ENCODE peak calls at places on chromosomes 5 and 9, in five cellular contexts. P is GM23338, I is HCT116, B is endothelial cell of umbilical vein, O is K562. M is an unnamed sample.

GRCh38 chr5:130337179-130337888 is 433.1 kb downstream of the CHSY3 start:
- DNase-seq in P (peak), I (no peak), B (peak), O (no peak), M (no peak)

GRCh38 chr5:170306381-170306790 is 8.8 kb upstream of the LCP2 start:
- DNase-seq in P (no peak), I (no peak), B (no peak), O (peak), M (no peak)

GRCh38 chr5:37751227-37751626 is 88.6 kb downstream of the GDNF start:
- DNase-seq in P (no peak), I (no peak), B (no peak), O (no peak), M (no peak)

GRCh38 chr9:11457809-11458785 is 845.3 kb upstream of the PTPRD start:
- DNase-seq in P (peak), I (no peak), B (no peak), O (no peak), M (peak)

GRCh38 chr9:32969270-32969669 is 32.2 kb downstream of the APTX start:
- DNase-seq in P (peak), I (no peak), B (no peak), O (no peak), M (no peak)

GRCh38 chr5:74579215-74579614 is 61.3 kb downstream of the ENC1 start:
- DNase-seq in P (no peak), I (no peak), B (no peak), O (peak), M (no peak)

GRCh38 chr5:51378778-51379652 is 4.2 kb upstream of the ISL1 start:
- DNase-seq in P (peak), I (no peak), B (peak), O (no peak), M (no peak)

GRCh38 chr5:145978672-145979071 is 42.3 kb downstream of the SH3RF2 start:
- DNase-seq in P (no peak), I (no peak), B (no peak), O (no peak), M (no peak)

GRCh38 chr9:121881920-121882500 is 211.1 kb downstream of the TTLL11 start:
- DNase-seq in P (no peak), I (no peak), B (no peak), O (no peak), M (no peak)

GRCh38 chr9:94175669-94176068 is 83.4 kb upstream of the ZNF169 start:
- DNase-seq in P (no peak), I (no peak), B (peak), O (no peak), M (peak)

GRCh38 chr5:86837610-86838009 is 219.9 kb downstream of the COX7C start:
- DNase-seq in P (no peak), I (no peak), B (no peak), O (no peak), M (no peak)

GRCh38 chr9:113152699-113153098 is 1.9 kb downstream of the SLC31A2 start:
- DNase-seq in P (peak), I (no peak), B (no peak), O (peak), M (no peak)

GRCh38 chr9:111966851-111967250 is 70.2 kb downstream of the UGCG start:
- DNase-seq in P (no peak), I (no peak), B (no peak), O (no peak), M (no peak)

GRCh38 chr5:71011194-71011792 is 13.8 kb downstream of the NAIP start:
- DNase-seq in P (no peak), I (no peak), B (peak), O (no peak), M (no peak)

GRCh38 chr9:2663886-2664674 is 42.5 kb downstream of the VLDLR start:
- DNase-seq in P (no peak), I (no peak), B (no peak), O (no peak), M (no peak)

GRCh38 chr9:129310666-129311350 is 132.7 kb upstream of the IER5L start:
- DNase-seq in P (no peak), I (no peak), B (no peak), O (no peak), M (no peak)

GRCh38 chr5:94558028-94558427 is 60.4 kb downstream of the KIAA0825 start:
- DNase-seq in P (no peak), I (no peak), B (no peak), O (no peak), M (no peak)

GRCh38 chr5:151869843-151870242 is 54.8 kb downstream of the GLRA1 start:
- DNase-seq in P (no peak), I (no peak), B (no peak), O (no peak), M (no peak)

GRCh38 chr5:125485003-125485641 is 738.7 kb upstream of the ZNF608 start:
- DNase-seq in P (peak), I (peak), B (peak), O (no peak), M (peak)

GRCh38 chr5:87872986-87873385 is 395.7 kb downstream of the TMEM161B start:
- DNase-seq in P (peak), I (no peak), B (no peak), O (no peak), M (no peak)

GRCh38 chr9:27791311-27791710 is 218.0 kb upstream of the C9orf72 start:
- DNase-seq in P (no peak), I (no peak), B (no peak), O (no peak), M (no peak)

DNA sequence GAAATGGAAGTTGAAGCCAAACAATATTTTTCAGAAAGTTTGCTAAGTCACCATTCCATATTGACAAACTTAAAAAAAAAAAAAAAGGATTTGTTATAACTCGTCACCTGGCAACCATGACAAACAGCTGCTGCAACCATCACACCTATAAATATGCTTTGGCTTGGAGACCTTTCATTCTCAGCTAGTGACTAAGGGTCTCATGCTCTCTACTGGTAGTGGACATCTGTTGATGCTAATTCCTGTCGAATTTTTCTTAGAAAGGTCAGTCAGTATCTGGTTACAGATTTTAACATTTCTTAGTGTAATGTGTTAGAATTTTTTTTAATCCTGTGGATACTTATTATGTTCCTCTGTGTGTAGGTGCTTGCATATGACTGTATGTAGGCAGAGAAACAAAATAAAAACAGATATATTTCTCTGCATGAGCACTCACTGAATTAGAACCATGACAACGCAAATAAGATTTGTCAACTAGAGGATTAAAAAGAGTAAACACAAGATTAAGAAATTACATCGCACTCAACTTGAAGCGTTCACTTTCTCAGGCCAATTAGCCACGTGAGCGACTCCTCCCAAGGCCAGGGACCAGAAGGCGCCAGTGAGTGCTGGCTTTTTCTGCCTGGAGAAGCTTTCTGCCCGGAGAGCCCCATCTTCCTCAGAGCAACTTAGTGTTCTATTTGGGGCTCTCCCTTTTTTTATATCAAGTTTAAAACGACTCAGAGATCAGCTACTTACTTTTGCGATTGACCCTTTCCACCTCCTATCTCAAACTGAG is 27.0 kb upstream of the ZNF622 start:
- DNase-seq in P (no peak), I (no peak), B (no peak), O (no peak), M (no peak)
- H3K4me3 ChIP-seq in P (no peak), I (no peak), B (no peak), O (no peak), M (no peak)

GRCh38 chr9:131495726-131496292 is 6.9 kb upstream of the POMT1 start:
- DNase-seq in P (no peak), I (no peak), B (no peak), O (no peak), M (no peak)
- TF ChIP-seq POLR2AphosphoS5 in P (no peak), I (no peak), B (no peak), O (no peak), M (no peak)

GRCh38 chr5:156021866-156022265 is 305.1 kb upstream of the SGCD start:
- DNase-seq in P (no peak), I (no peak), B (no peak), O (no peak), M (no peak)

GRCh38 chr5:156015137-156015536 is 311.8 kb upstream of the SGCD start:
- DNase-seq in P (peak), I (no peak), B (no peak), O (no peak), M (no peak)

GRCh38 chr5:156020650-156021049 is 306.3 kb upstream of the SGCD start:
- DNase-seq in P (no peak), I (no peak), B (no peak), O (no peak), M (no peak)

GRCh38 chr5:156019786-156020185 is 307.2 kb upstream of the SGCD start:
- DNase-seq in P (no peak), I (no peak), B (no peak), O (no peak), M (no peak)
- TF ChIP-seq EZH2 in P (no peak), I (no peak), B (no peak), O (no peak), M (no peak)

GRCh38 chr5:174623018-174623417 is 101.4 kb upstream of the MSX2 start:
- DNase-seq in P (no peak), I (no peak), B (no peak), O (no peak), M (no peak)
- H3K4me3 ChIP-seq in P (no peak), I (no peak), B (no peak), O (no peak), M (no peak)

DNA sequence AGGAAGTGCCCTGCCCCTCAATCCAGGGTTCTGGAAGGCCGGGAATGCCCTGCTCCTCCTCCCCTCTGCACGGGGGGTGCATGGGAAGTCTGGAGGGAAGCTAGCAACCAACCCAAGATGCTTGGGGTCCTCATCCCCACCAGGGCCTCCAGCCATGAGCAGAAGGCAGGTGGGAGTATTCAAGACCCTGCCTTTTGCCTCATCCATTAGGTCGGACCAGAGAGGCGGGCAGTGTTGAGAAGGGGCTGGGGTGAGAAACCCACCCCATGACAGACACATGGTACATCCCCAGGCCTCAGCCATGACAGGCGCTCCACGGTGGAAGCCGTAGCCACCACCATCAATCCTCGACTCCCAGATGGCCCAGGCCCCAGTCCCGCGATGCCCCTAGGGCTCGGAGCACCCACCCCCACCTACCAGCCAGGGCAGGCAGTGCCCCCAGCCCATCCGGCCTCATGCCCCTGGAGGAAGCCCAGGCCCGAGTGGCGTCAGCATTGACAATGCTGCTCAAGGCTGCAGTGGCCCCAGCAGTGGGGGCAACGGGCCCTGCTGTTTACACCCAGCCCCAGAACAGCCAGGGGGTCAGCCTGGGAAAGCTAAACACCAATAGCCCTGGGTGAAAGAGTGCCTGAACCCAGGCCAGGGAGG is 8.6 kb downstream of the NR5A1 start:
- DNase-seq in P (no peak), I (no peak), B (no peak), O (no peak), M (no peak)
- TF ChIP-seq POLR2AphosphoS5 in P (no peak), I (no peak), B (no peak), O (no peak), M (no peak)

GRCh38 chr9:1042466-1042865 is 7.7 kb upstream of the DMRT2 start:
- DNase-seq in P (peak), I (no peak), B (no peak), O (no peak), M (no peak)
- TF ChIP-seq EZH2 in P (no peak), I (no peak), B (peak), O (no peak), M (no peak)

DNA sequence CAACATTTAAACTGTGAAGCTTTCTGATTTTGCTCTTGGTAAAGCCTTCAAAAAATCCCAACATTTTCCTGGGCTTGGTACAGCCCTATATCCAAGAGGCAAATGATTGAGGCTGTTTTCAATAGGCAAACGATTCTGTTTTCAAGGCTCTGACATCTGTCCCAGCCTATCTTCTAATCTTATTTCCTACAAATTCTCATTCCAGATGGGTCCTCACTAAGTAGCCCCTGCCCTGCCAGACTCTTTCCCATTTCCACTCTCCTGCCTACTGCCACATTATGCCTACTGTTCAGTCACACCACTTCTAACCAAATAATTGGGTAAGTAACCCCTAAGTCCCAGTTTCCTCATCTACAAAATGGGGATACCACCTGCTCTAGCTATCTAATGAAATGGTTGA is 3.5 kb downstream of the GBA2 start:
- DNase-seq in P (no peak), I (no peak), B (no peak), O (no peak), M (no peak)
- H3K4me3 ChIP-seq in P (peak), I (no peak), B (peak), O (peak), M (no peak)

DNA sequence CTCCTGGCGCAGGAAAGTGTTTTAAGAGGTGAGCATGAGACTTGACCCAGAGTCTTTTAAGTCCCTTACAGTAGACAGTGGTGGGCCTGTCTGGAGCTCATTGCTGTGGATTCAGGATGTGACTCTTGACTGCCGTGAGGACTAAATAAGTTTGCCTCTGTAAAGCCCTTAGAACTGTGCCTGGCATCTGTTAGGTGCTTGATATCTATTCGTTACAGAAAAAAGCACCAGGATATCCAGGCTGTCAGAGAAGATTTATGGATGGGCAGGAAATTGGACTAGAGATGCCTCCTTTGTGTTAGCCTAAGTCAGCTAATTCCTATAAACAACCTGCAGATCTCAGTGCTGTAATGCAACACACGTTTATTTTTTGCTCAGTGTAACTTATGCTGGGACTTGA is 12.6 kb downstream of the ERGIC1 start:
- DNase-seq in P (no peak), I (no peak), B (peak), O (no peak), M (no peak)
- TF ChIP-seq POLR2AphosphoS5 in P (no peak), I (no peak), B (no peak), O (no peak), M (no peak)

GRCh38 chr9:70010015-70010414 is 33.6 kb upstream of the MAMDC2 start:
- DNase-seq in P (no peak), I (no peak), B (no peak), O (no peak), M (no peak)
- TF ChIP-seq EZH2 in P (no peak), I (no peak), B (no peak), O (no peak), M (no peak)